ENCODE peak calls at places on chromosomes 2 and 18, in five cellular contexts. J is neural crest cell, R is AG04449, S is tibial artery, D is Calu3. C is an unnamed sample.

GRCh38 chr2:179020156-179020750 is 29.7 kb downstream of the CCDC141 start:
- DNase-seq in J (peak; percentile 16), R (no peak), S (no peak), D (peak; percentile 63), C (no peak)

GRCh38 chr2:160970052-160970846 is 190.0 kb upstream of the TANK start:
- DNase-seq in J (peak; percentile 21), R (no peak), S (peak; percentile 34), D (peak; percentile 50), C (no peak)

GRCh38 chr2:15243762-15244161 is 317.4 kb downstream of the NBAS start:
- DNase-seq in J (no peak), R (no peak), S (no peak), D (no peak), C (no peak)

GRCh38 chr2:217247511-217247910 is 387.6 kb upstream of the TNP1 start:
- DNase-seq in J (no peak), R (no peak), S (peak; percentile 23), D (no peak), C (no peak)

GRCh38 chr2:160317113-160318099 is 117.3 kb upstream of the ITGB6 start:
- DNase-seq in J (no peak), R (no peak), S (no peak), D (no peak), C (no peak)

GRCh38 chr2:101982630-101983029 is 9.1 kb upstream of the IL1R2 start:
- DNase-seq in J (no peak), R (no peak), S (no peak), D (no peak), C (no peak)

GRCh38 chr2:72024451-72025175 is 123.0 kb downstream of the CYP26B1 start:
- DNase-seq in J (no peak), R (no peak), S (peak; percentile 12), D (no peak), C (peak; percentile 49)

GRCh38 chr2:37357053-37357452 is 12.6 kb downstream of the QPCT start:
- DNase-seq in J (no peak), R (no peak), S (no peak), D (no peak), C (no peak)

GRCh38 chr2:133054297-133054696 is 384.3 kb upstream of the LYPD1 start:
- DNase-seq in J (no peak), R (peak; percentile 76), S (no peak), D (no peak), C (no peak)

GRCh38 chr18:39558658-39559057 is 1993.1 kb upstream of the CELF4 start:
- DNase-seq in J (no peak), R (no peak), S (no peak), D (no peak), C (no peak)

GRCh38 chr2:78351208-78351607 is 674.3 kb upstream of the REG3G start:
- DNase-seq in J (no peak), R (no peak), S (no peak), D (no peak), C (no peak)

GRCh38 chr2:8680931-8681760 is 710 bp upstream of the ID2 start:
- DNase-seq in J (peak; percentile 41), R (no peak), S (peak; percentile 79), D (peak; percentile 64), C (peak; percentile 87)

GRCh38 chr2:169891593-169892298 is 64.5 kb downstream of the UBR3 start:
- DNase-seq in J (no peak), R (no peak), S (no peak), D (no peak), C (no peak)

GRCh38 chr2:223597071-223597470 is 5.1 kb downstream of the SCG2 start:
- DNase-seq in J (no peak), R (no peak), S (no peak), D (no peak), C (no peak)

GRCh38 chr2:223596208-223596607 is 6.0 kb downstream of the SCG2 start:
- DNase-seq in J (no peak), R (no peak), S (no peak), D (no peak), C (no peak)

GRCh38 chr2:223591596-223591995 is 10.6 kb downstream of the SCG2 start:
- DNase-seq in J (no peak), R (no peak), S (no peak), D (no peak), C (no peak)

GRCh38 chr2:223590964-223591363 is 11.2 kb downstream of the SCG2 start:
- DNase-seq in J (no peak), R (no peak), S (no peak), D (no peak), C (no peak)

DNA sequence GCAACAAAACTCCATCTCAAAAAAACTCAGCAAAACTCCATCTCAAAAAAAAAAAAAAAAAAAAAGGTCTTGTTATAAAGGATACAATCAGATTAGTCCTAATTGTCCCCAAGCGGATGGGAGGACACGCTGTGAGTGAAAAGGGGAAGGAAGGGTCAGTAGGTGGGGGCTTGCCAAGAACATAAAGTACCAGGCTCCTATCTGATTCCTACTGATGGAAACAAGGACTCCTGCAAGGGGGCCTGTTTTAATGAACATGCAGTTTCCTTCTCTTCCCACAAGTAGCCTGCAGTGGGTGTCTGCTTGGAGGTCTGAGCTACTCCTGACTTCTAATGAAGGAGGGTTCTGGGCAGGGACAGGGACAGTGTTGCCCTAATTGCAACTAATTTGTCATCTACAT is 7.9 kb downstream of the SCG2 start:
- DNase-seq in J (no peak), R (no peak), S (no peak), D (no peak), C (no peak)
- TF ChIP-seq CTCF in J (no peak), R (no peak), S (no peak), D (no peak), C (no peak)

GRCh38 chr2:233639860-233640259 is 3.6 kb downstream of the UGT1A10 start:
- DNase-seq in J (no peak), R (no peak), S (no peak), D (no peak), C (no peak)

GRCh38 chr2:233638836-233639235 is 2.6 kb downstream of the UGT1A10 start:
- DNase-seq in J (no peak), R (no peak), S (no peak), D (peak; percentile 54), C (no peak)

GRCh38 chr2:233643128-233643527 is 6.9 kb downstream of the UGT1A10 start:
- DNase-seq in J (no peak), R (no peak), S (no peak), D (peak; percentile 63), C (no peak)
- TF ChIP-seq CTCF in J (peak; percentile 14), R (peak; percentile 9), S (no peak), D (peak; percentile 53), C (no peak)

GRCh38 chr2:130372055-130372832 is 16.4 kb downstream of the PTPN18 start:
- DNase-seq in J (peak; percentile 95), R (no peak), S (peak; percentile 88), D (peak; percentile 97), C (peak; percentile 94)

GRCh38 chr2:130373808-130374365 is 18.0 kb downstream of the PTPN18 start:
- DNase-seq in J (no peak), R (no peak), S (no peak), D (no peak), C (no peak)

GRCh38 chr2:130374587-130375290 is 18.9 kb downstream of the PTPN18 start:
- DNase-seq in J (no peak), R (no peak), S (no peak), D (no peak), C (no peak)

GRCh38 chr2:130371723-130372054 is 15.8 kb downstream of the PTPN18 start:
- DNase-seq in J (no peak), R (no peak), S (no peak), D (no peak), C (no peak)

DNA sequence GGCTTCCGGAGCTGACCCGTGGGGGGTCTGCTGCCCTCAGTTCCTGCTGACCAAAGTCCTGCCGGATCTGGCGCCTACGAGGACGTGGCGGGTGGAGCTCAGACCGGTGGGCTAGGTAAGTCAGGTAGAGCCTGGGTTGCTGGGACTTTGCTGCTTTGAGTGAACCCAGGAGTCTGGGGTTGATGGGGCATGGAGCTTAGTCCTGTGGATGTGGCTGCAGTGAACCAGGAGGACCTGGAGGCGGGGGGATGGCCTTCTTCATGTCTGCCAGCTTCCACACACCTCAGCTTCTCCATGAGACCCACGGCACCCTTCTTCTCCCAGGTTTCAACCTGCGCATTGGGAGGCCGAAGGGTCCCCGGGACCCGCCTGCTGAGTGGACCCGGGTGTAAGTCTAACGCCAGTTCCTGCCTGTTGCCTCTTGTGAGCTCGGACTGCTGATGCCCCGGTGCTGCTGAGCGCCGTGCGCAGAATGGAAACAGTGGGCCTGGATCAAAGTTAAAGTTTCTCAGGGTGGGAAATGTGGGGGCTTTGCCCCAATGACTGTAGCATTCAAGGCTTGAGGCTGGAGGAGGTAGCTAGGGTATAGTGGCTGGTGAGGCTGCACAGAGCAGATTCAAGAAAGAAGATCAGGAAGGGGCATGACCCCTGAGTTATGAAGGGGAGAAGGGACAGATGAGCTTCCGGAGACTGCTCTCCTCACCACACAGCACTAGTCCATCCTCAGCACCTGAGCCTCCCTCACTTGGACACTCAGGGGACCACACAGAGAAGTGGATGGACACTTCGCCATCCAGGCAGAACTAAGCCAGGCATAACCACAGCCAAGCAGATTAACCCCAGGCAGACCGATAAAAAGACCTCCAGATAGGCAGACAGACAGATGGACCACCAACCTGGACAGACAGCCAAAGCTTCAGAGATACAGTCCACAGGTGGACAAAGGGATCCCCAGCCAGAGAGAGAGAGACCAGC is 17.3 kb downstream of the PTPN18 start:
- DNase-seq in J (no peak), R (no peak), S (no peak), D (no peak), C (no peak)
- TF ChIP-seq CTCF in J (peak; percentile 22), R (no peak), S (no peak), D (peak; percentile 15), C (peak; percentile 25)

GRCh38 chr2:146317959-146318358 is 1526.9 kb upstream of the ACVR2A start:
- DNase-seq in J (no peak), R (peak; percentile 46), S (no peak), D (no peak), C (no peak)

DNA sequence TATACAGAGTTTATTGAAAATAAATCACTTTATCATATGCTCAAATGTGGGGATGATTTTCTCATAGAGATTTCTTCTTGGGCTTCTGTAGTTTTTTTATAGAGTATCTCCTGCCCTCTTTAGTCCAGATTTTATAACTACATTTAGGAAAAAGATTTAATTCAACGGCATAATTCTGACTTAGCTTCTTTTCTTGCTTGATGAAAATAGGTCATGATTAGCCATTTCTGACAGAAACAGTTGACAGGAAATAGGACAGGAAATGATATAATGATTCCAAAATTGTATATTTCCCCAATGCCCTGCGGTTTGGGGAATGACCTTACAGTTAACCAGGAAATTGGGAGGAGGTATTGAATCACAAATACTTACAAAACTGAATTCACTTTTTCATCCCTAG is 1531.9 kb upstream of the ACVR2A start:
- DNase-seq in J (no peak), R (no peak), S (no peak), D (no peak), C (no peak)
- TF ChIP-seq CTCF in J (peak; percentile 52), R (no peak), S (peak; percentile 25), D (no peak), C (no peak)